ENCODE peak calls at places on chromosomes 3 and 15, in six cellular contexts. R is hepatocyte; M is BJ; H is transverse colon; Z is GM10248; O is CD8-positive, alpha-beta T cell. X is an unnamed sample.

GRCh38 chr3:196915375-196915774 is 27.0 kb downstream of the NCBP2 start:
- DNase-seq in R (no peak), M (no peak), H (no peak), Z (no peak), O (no peak), X (no peak)

GRCh38 chr15:99550077-99550476 is 15.7 kb upstream of the MEF2A start:
- DNase-seq in R (no peak), M (no peak), H (no peak), Z (no peak), O (no peak), X (no peak)

GRCh38 chr3:22759636-22760310 is 443.4 kb upstream of the UBE2E2 start:
- DNase-seq in R (no peak), M (no peak), H (no peak), Z (no peak), O (no peak), X (no peak)

GRCh38 chr15:43293402-43293801 is 26.7 kb upstream of the TGM5 start:
- DNase-seq in R (peak), M (no peak), H (no peak), Z (no peak), O (no peak), X (no peak)

GRCh38 chr3:23405081-23405480 is 202.0 kb downstream of the UBE2E2 start:
- DNase-seq in R (no peak), M (no peak), H (no peak), Z (peak), O (no peak), X (no peak)

GRCh38 chr3:5010706-5011554 is 31.7 kb downstream of the BHLHE40 start:
- DNase-seq in R (no peak), M (no peak), H (peak), Z (no peak), O (no peak), X (no peak)

GRCh38 chr3:153315781-153316180 is 153.8 kb downstream of the RAP2B start:
- DNase-seq in R (no peak), M (peak), H (no peak), Z (no peak), O (no peak), X (no peak)

GRCh38 chr15:64209680-64210334 is 47.0 kb upstream of the PPIB start:
- DNase-seq in R (peak), M (no peak), H (no peak), Z (peak), O (no peak), X (no peak)

GRCh38 chr3:76369170-76369569 is 583.8 kb upstream of the ZNF717 start:
- DNase-seq in R (peak), M (no peak), H (no peak), Z (no peak), O (no peak), X (no peak)

GRCh38 chr3:72451840-72452239 is 396.4 kb downstream of the SHQ1 start:
- DNase-seq in R (peak), M (no peak), H (peak), Z (no peak), O (no peak), X (no peak)

GRCh38 chr3:177554900-177555759 is 357.8 kb upstream of the TBL1XR1 start:
- DNase-seq in R (no peak), M (peak), H (peak), Z (no peak), O (no peak), X (no peak)

GRCh38 chr3:154718716-154719115 is 288.7 kb upstream of the GPR149 start:
- DNase-seq in R (no peak), M (no peak), H (no peak), Z (no peak), O (no peak), X (no peak)

GRCh38 chr3:140822381-140823047 is 119.1 kb upstream of the SLC25A36 start:
- DNase-seq in R (peak), M (no peak), H (no peak), Z (no peak), O (no peak), X (no peak)

GRCh38 chr3:169564883-169565282 is 98.6 kb downstream of the MECOM start:
- DNase-seq in R (no peak), M (no peak), H (no peak), Z (no peak), O (no peak), X (no peak)

GRCh38 chr3:170830580-170830979 is 39.4 kb downstream of the RPL22L1 start:
- DNase-seq in R (no peak), M (no peak), H (no peak), Z (no peak), O (no peak), X (no peak)

GRCh38 chr3:128851601-128852000 is 27.8 kb upstream of the ACAD9 start:
- DNase-seq in R (no peak), M (no peak), H (no peak), Z (peak), O (no peak), X (no peak)

GRCh38 chr3:189490749-189491148 is 140.4 kb upstream of the TP63 start:
- DNase-seq in R (no peak), M (no peak), H (peak), Z (no peak), O (no peak), X (no peak)

GRCh38 chr3:170961616-170962400 is 53.4 kb upstream of the EIF5A2 start:
- DNase-seq in R (peak), M (no peak), H (no peak), Z (no peak), O (no peak), X (no peak)

GRCh38 chr15:63528138-63528659 is 23.8 kb downstream of the USP3 start:
- DNase-seq in R (no peak), M (no peak), H (no peak), Z (no peak), O (no peak), X (no peak)

GRCh38 chr3:38465588-38466154 is 12.0 kb downstream of the ACVR2B start:
- DNase-seq in R (no peak), M (no peak), H (no peak), Z (no peak), O (no peak), X (no peak)

GRCh38 chr3:52228266-52228665 is 2.8 kb upstream of the TLR9 start:
- DNase-seq in R (no peak), M (no peak), H (no peak), Z (no peak), O (no peak), X (no peak)

GRCh38 chr3:186950402-186951093 is 20.2 kb downstream of the ST6GAL1 start:
- DNase-seq in R (no peak), M (no peak), H (no peak), Z (no peak), O (no peak), X (no peak)

GRCh38 chr3:64067510-64068346 is 44.4 kb upstream of the PSMD6 start:
- DNase-seq in R (no peak), M (no peak), H (no peak), Z (no peak), O (no peak), X (no peak)

GRCh38 chr3:127730171-127730570 is 57.4 kb downstream of the ABTB1 start:
- DNase-seq in R (no peak), M (no peak), H (no peak), Z (no peak), O (no peak), X (no peak)

GRCh38 chr15:81387629-81388430 is 13.8 kb upstream of the TMC3 start:
- DNase-seq in R (no peak), M (no peak), H (no peak), Z (no peak), O (no peak), X (no peak)

GRCh38 chr3:149203758-149204157 is 17.9 kb downstream of the CP start:
- DNase-seq in R (no peak), M (no peak), H (no peak), Z (peak), O (no peak), X (no peak)

GRCh38 chr15:45121706-45122417 is 7.7 kb downstream of the DUOXA2 start:
- DNase-seq in R (peak), M (peak), H (no peak), Z (no peak), O (no peak), X (peak)

GRCh38 chr3:111496894-111497559 is 45.0 kb upstream of the CD96 start:
- DNase-seq in R (no peak), M (no peak), H (no peak), Z (no peak), O (no peak), X (no peak)

GRCh38 chr3:172307143-172307560 is 141.1 kb downstream of the GHSR start:
- DNase-seq in R (peak), M (no peak), H (no peak), Z (no peak), O (no peak), X (no peak)

GRCh38 chr3:196554205-196554604 is 14.1 kb downstream of the WDR53 start:
- DNase-seq in R (no peak), M (no peak), H (no peak), Z (no peak), O (no peak), X (no peak)

GRCh38 chr3:152328841-152329240 is 60.1 kb downstream of the MBNL1 start:
- DNase-seq in R (peak), M (peak), H (no peak), Z (no peak), O (no peak), X (no peak)

GRCh38 chr3:56800373-56801150 is 1.2 kb downstream of the ARHGEF3 start:
- DNase-seq in R (no peak), M (no peak), H (peak), Z (peak), O (peak), X (no peak)
- TF ChIP-seq CTCF in R (no peak), M (no peak), H (no peak), Z (no peak), O (no peak), X (no peak)

DNA sequence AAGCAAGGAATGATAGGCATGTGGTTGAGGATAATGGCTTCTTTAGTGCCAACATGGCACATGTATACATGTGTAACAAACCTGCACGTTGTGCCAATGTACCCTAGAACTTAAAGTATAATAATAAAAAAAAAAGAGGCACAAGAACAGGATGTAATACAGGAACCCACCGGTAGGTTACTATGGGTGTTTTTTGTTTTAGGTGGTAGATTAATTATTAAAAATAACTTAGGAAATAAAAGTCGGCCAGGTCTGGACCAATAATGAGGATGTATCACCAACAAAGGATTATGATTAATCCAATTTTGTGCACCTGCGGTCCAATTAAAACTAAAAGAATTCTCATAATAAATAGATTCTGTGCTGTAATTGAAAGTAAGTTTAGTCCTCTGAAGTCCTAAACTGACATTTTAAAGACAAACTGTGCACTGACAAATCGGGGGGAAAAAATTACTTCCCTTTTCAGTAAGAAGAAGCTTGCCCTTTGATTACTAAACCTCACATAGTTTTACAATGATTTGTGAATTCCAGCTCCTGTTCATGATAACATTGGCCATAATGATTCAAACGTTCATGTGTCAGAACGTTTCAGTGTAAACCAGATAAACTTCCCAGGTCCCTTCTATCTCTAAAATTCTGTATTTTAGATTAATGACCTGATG is 62.2 kb downstream of the CASR start:
- DNase-seq in R (no peak), M (no peak), H (no peak), Z (no peak), O (no peak), X (no peak)
- TF ChIP-seq CTCF in R (no peak), M (no peak), H (no peak), Z (peak), O (peak), X (peak)

GRCh38 chr15:34434627-34435305 is 2.8 kb downstream of the GOLGA8A start:
- DNase-seq in R (no peak), M (no peak), H (no peak), Z (peak), O (no peak), X (no peak)

GRCh38 chr15:34437687-34438086 is at the start of gene GOLGA8A:
- DNase-seq in R (peak), M (no peak), H (peak), Z (peak), O (peak), X (no peak)

GRCh38 chr15:34435658-34436057 is 1.9 kb downstream of the GOLGA8A start:
- DNase-seq in R (no peak), M (no peak), H (no peak), Z (no peak), O (no peak), X (no peak)

GRCh38 chr15:34436126-34436955 is 1.3 kb downstream of the GOLGA8A start:
- DNase-seq in R (no peak), M (no peak), H (no peak), Z (peak), O (no peak), X (no peak)

GRCh38 chr15:34436956-34437442 is 609 bp downstream of the GOLGA8A start:
- DNase-seq in R (peak), M (no peak), H (peak), Z (peak), O (peak), X (no peak)
- TF ChIP-seq CTCF in R (no peak), M (no peak), H (no peak), Z (peak), O (no peak), X (no peak)

DNA sequence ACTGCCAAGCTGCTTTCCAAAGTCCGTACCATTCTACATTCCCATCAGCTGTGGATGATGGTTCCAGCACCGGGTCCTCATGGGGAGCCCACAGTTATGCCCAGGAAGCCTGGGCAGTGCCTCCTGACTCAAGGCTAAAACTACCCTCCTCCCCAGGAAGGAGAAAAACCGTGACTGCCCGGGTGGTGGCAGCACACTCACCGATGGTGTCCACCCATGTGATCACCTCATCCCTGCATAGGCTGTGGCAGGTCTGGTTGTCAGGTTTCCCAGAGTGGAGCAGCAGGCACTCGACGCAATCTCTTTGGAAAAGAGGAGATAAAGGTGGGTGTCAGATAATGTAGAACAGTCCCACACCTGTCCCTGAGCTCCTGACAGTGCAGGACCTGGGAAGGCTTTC is 38.6 kb downstream of the UMPS start:
- DNase-seq in R (peak), M (no peak), H (peak), Z (peak), O (no peak), X (no peak)
- TF ChIP-seq CTCF in R (peak), M (no peak), H (peak), Z (peak), O (no peak), X (no peak)

GRCh38 chr3:24520101-24520495 is 25.4 kb upstream of the THRB start:
- DNase-seq in R (no peak), M (no peak), H (no peak), Z (no peak), O (no peak), X (no peak)

GRCh38 chr3:24522155-24522579 is 27.5 kb upstream of the THRB start:
- DNase-seq in R (peak), M (no peak), H (no peak), Z (no peak), O (no peak), X (no peak)

GRCh38 chr3:24523195-24523594 is 28.5 kb upstream of the THRB start:
- DNase-seq in R (no peak), M (no peak), H (no peak), Z (no peak), O (no peak), X (no peak)

GRCh38 chr3:24520941-24521305 is 26.3 kb upstream of the THRB start:
- DNase-seq in R (no peak), M (no peak), H (no peak), Z (no peak), O (no peak), X (no peak)

DNA sequence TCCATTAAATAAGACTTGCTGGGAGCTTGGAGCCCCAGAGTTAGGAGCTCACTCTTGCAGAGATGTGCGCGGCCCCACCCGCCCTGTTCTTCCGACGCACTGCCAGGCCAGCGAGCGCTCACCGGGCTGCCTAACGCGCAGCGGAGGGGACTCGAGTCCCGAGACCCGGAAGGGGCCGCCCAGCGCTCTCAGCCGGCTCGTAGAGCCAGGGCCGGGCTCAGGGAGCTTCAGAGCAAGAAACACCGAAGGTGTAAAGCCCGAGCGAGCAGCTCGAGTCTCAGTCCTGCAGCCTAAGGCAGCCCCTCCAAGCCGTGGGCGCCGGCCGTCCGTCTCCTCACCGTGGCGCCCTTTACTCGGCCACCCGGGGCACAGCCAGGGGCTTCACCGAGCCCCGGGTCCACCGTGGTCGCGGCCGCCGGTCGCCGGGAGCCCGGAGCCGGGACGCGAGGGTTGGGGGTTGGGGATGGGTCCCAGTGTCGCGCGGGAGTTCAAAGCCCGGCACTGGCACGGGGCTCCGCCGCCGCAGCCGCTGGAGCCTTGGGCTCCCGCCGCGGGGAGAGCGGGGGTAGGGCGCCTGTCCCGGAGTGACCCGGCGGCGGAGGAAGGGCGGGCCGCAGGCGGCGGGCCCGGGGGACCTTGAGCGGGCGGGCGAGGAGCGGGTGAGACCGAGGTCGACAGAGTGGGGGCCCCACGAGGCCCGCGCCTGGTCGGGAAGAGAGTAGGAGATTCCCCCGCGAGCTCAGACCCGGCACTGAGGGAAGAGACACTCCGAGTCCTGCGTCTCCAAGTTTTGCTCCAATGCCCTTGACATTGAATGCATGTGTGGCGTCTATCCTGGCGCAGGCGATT is 26.9 kb upstream of the THRB start:
- DNase-seq in R (peak), M (no peak), H (peak), Z (no peak), O (no peak), X (no peak)
- TF ChIP-seq CTCF in R (peak), M (no peak), H (no peak), Z (no peak), O (no peak), X (no peak)

DNA sequence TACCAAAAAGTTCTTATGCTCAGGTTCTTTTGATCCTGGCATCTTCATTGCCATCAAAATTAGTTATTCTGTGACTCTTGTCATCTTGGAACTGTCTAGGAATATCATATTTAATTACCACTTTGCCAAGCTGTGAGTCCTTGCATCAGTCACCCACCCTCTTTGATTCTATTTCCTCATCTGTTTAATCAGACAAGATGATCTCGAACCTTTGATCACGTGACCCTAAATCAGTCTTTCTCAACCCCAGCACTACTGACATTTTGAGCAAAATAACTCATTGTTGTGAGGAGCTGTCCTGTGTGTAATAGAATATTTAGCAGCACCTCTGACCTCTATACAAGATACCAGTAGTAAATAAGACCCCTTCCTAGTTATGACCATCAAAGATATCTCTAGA is 343.4 kb upstream of the ARPP21 start:
- DNase-seq in R (no peak), M (no peak), H (no peak), Z (no peak), O (no peak), X (no peak)
- TF ChIP-seq CTCF in R (no peak), M (no peak), H (no peak), Z (no peak), O (no peak), X (no peak)

GRCh38 chr3:119529883-119530282 is 29.5 kb downstream of the CD80 start:
- DNase-seq in R (no peak), M (peak), H (no peak), Z (no peak), O (no peak), X (no peak)

GRCh38 chr3:119530418-119530817 is 29.0 kb downstream of the CD80 start:
- DNase-seq in R (no peak), M (no peak), H (no peak), Z (no peak), O (no peak), X (no peak)

GRCh38 chr3:119527731-119528130 is 29.4 kb downstream of the TIMMDC1 start:
- DNase-seq in R (no peak), M (no peak), H (no peak), Z (no peak), O (no peak), X (no peak)

DNA sequence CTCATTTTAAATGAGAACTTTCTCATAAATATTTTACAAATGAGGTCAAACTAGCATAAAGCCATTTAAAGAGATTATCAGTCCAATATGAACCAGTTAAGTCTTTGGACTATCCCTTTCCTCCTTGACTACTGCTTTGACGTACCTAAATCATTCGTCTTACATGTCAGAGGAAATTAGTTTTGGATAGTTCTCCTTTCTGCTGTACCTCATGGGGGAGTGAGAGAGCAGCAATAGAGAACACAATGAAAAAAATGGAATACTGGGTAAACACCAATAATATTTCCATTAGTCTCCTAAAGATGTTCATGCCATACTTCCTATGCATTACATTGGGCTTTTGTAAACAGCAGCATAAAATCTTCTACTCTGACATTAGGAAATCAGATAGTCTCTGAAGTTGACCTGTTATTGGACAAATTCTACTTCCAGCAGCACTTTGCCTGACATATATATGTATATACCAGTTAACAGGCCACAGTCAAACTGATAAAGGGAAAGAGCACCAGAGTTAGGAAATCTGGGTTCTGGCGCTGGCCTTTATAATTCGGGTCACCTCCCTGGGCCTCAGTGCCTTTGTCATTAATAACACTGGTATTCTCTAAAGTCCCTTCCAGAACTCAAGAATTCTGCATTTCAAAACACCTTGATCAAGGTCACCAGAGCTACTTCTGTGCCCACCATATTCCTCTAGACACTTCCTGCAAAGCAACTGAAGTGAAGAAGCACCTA is 26.8 kb downstream of the TIMMDC1 start:
- DNase-seq in R (no peak), M (no peak), H (no peak), Z (no peak), O (no peak), X (no peak)
- TF ChIP-seq CTCF in R (peak), M (peak), H (no peak), Z (peak), O (no peak), X (peak)

X was measured in CD14-positive monocyte.